ENCODE peak calls at places on chromosome 5, in ten cellular contexts. F is cardiac fibroblast; Y is HCT116; O is pancreas; P is MM.1S; W is GM23248; S is A549; D is astrocyte; B is CD8-positive, alpha-beta T cell; Q is fibroblast of lung. H is an unnamed sample.

GRCh38 chr5:160048131-160048530 is 39.2 kb downstream of the TTC1 start:
- DNase-seq in Y (no peak), O (no peak), Q (no peak), P (no peak), S (no peak), W (no peak), D (no peak), F (no peak), B (no peak), H (no peak)

GRCh38 chr5:161305601-161306000 is 240.9 kb downstream of the GABRB2 start:
- DNase-seq in P (no peak), W (no peak), F (no peak), Q (no peak), D (no peak), B (no peak), O (no peak), S (no peak), Y (no peak), H (no peak)

GRCh38 chr5:6731465-6732237 is 18.4 kb downstream of the TENT4A start:
- DNase-seq in B (no peak), Q (no peak), F (peak; percentile 41), O (no peak), Y (no peak), S (no peak), P (no peak), D (no peak), W (peak; percentile 50), H (no peak)

GRCh38 chr5:31990701-31991110 is 183.4 kb downstream of the GOLPH3 start:
- DNase-seq in S (peak; percentile 27), Q (no peak), D (no peak), P (no peak), O (no peak), W (peak; percentile 70), Y (no peak), F (no peak), B (no peak), H (peak; percentile 70)

GRCh38 chr5:61053937-61054336 is 108.3 kb downstream of the SMIM15 start:
- DNase-seq in P (no peak), Y (no peak), F (peak; percentile 59), Q (peak; percentile 47), S (no peak), D (peak; percentile 29), B (no peak), O (no peak), W (peak; percentile 60), H (no peak)

GRCh38 chr5:110957934-110958333 is 113.6 kb upstream of the TSLP start:
- DNase-seq in S (no peak), B (no peak), Y (no peak), F (peak; percentile 92), W (peak; percentile 75), O (no peak), P (no peak), Q (peak; percentile 54), D (peak; percentile 36), H (no peak)

GRCh38 chr5:44797723-44798122 is 11.0 kb upstream of the MRPS30 start:
- DNase-seq in F (no peak), O (no peak), S (no peak), W (no peak), D (no peak), P (no peak), B (no peak), Q (no peak), Y (no peak), H (no peak)

GRCh38 chr5:35229076-35230042 is 928 bp downstream of the PRLR start:
- DNase-seq in S (no peak), B (no peak), W (peak; percentile 10), P (peak; percentile 76), D (no peak), Q (no peak), F (no peak), Y (no peak), O (peak; percentile 73), H (peak; percentile 90)

GRCh38 chr5:143693691-143694252 is 118.2 kb upstream of the HMHB1 start:
- DNase-seq in P (peak; percentile 41), Y (no peak), D (no peak), Q (peak; percentile 47), B (peak; percentile 50), W (no peak), S (no peak), O (no peak), F (no peak), H (no peak)

GRCh38 chr5:16464664-16465543 is 696 bp downstream of the ZNF622 start:
- DNase-seq in Q (peak; percentile 41), B (peak; percentile 50), D (peak; percentile 30), Y (no peak), P (peak; percentile 22), W (peak; percentile 63), O (peak; percentile 34), S (no peak), F (no peak), H (peak; percentile 5)

GRCh38 chr5:87403409-87403808 is 9.3 kb downstream of the CCNH start:
- DNase-seq in D (no peak), W (no peak), Y (no peak), O (no peak), P (no peak), F (no peak), B (no peak), S (no peak), Q (no peak), H (no peak)
- H3K4me3 ChIP-seq in D (no peak overlapping the region), W (no peak overlapping the region), Y (no peak overlapping the region), O (no peak overlapping the region), P (no peak overlapping the region), F (no peak overlapping the region), B (no peak overlapping the region), S (no peak overlapping the region), Q (no peak overlapping the region), H (no peak overlapping the region)

GRCh38 chr5:175795959-175796358 is 75.4 kb upstream of the CPLX2 start:
- DNase-seq in D (no peak), W (no peak), Q (no peak), O (no peak), P (no peak), B (no peak), S (no peak), F (no peak), Y (no peak), H (no peak)
- H3K4me3 ChIP-seq in D (no peak overlapping the region), W (no peak overlapping the region), Q (no peak overlapping the region), O (no peak overlapping the region), P (no peak overlapping the region), B (no peak overlapping the region), S (no peak overlapping the region), F (no peak overlapping the region), Y (no peak overlapping the region), H (no peak overlapping the region)

GRCh38 chr5:169978744-169979143 is 1.6 kb downstream of the INSYN2B start:
- DNase-seq in F (peak; percentile 18), Y (no peak), D (peak; percentile 23), B (no peak), Q (peak; percentile 46), O (no peak), P (no peak), S (no peak), W (peak; percentile 63), H (no peak)
- H3K4me3 ChIP-seq in F (peak overlapping the region; percentile 70), Y (no peak overlapping the region), D (peak overlapping the region; percentile 93), B (no peak overlapping the region), Q (peak overlapping the region; percentile 84), O (no peak overlapping the region), P (no peak overlapping the region), S (no peak overlapping the region), W (peak overlapping the region; percentile 90), H (no peak overlapping the region)

DNA sequence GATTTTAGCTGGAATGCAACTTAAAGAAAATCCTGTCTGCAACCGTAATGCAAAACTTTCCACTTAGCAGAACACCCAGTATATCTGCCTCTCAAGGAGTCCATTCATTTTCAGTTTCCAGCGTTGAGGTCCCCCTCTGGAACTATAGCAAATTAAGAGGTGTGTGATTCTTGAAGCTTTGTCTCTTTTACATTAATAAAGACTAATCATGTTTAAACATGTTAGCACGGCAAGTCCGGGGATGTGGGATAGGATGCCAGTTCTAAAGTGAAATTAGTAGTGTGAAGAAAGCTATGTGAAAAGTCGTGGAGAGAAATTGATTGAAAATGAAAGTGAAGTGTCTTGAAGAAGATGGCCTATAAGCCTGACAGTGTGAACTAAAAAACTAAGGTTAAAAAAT is 429.1 kb downstream of the NR2F1-AS1 start:
- DNase-seq in P (no peak), S (no peak), Y (no peak), F (no peak), B (no peak), W (no peak), O (no peak), Q (no peak), D (no peak), H (no peak)
- H3K4me3 ChIP-seq in P (no peak overlapping the region), S (no peak overlapping the region), Y (no peak overlapping the region), F (no peak overlapping the region), B (no peak overlapping the region), W (no peak overlapping the region), O (no peak overlapping the region), Q (peak overlapping the region; percentile 2), D (no peak overlapping the region), H (no peak overlapping the region)

GRCh38 chr5:141875022-141875740 is 3.0 kb downstream of the PCDH1 start:
- DNase-seq in O (no peak), S (no peak), W (no peak), F (no peak), D (no peak), Q (no peak), P (no peak), B (no peak), Y (no peak), H (no peak)
- H3K4me3 ChIP-seq in O (peak overlapping the region; percentile 82), S (no peak overlapping the region), W (no peak overlapping the region), F (peak overlapping the region; percentile 73), D (no peak overlapping the region), Q (no peak overlapping the region), P (no peak overlapping the region), B (no peak overlapping the region), Y (peak overlapping the region; percentile 61), H (no peak overlapping the region)